ENCODE peak calls at places on chromosomes 5 and 9, in ten cellular contexts. G is DMS79; M is activated CD4-positive, alpha-beta T cell treated with anti-CD3 and anti-CD28 coated beads, Interleukin-2, amount 50 U/mL, for 1 hour; R is activated naive CD4-positive, alpha-beta T cell; S is NCI-H345; B is posterior cingulate gyrus; P is hippocampal formation; A is RWPE1; T is body of pancreas; O is stimulated activated CD4-positive, alpha-beta T cell treated with anti-CD3 and anti-CD28 coated beads, Interleukin-12 subunit alpha, Interleukin-12 subunit beta, amount 100 ng/mL, for 4 hours. C is an unnamed sample.

GRCh38 chr9:127943746-127944145 is 6.1 kb upstream of the DPM2 start:
- DNase-seq in A (peak), G (no peak), O (peak), P (peak), M (peak), T (peak), B (peak), R (peak), S (peak), C (peak)

GRCh38 chr9:16985559-16986348 is 115.3 kb upstream of the BNC2 start:
- DNase-seq in P (no peak), B (no peak), M (no peak), G (no peak), A (no peak), T (no peak), O (no peak), S (no peak), R (no peak), C (no peak)

GRCh38 chr9:99822096-99822595 is 461 bp downstream of the NR4A3 start:
- DNase-seq in M (no peak), O (no peak), T (no peak), A (peak), B (no peak), S (no peak), P (no peak), G (no peak), R (no peak), C (no peak)

GRCh38 chr5:179369530-179369884 is 24.2 kb upstream of the ADAMTS2 start:
- DNase-seq in R (no peak), G (no peak), P (no peak), M (no peak), B (no peak), O (no peak), T (no peak), A (no peak), S (no peak), C (no peak)

GRCh38 chr5:145500712-145501111 is 334.4 kb downstream of the PRELID2 start:
- DNase-seq in O (no peak), M (no peak), A (no peak), B (no peak), G (no peak), T (no peak), R (no peak), P (no peak), S (no peak), C (peak)

GRCh38 chr9:68711281-68711680 is 6.2 kb downstream of the PIP5K1B start:
- DNase-seq in O (no peak), G (no peak), R (no peak), P (no peak), S (no peak), A (no peak), M (no peak), T (no peak), B (no peak), C (no peak)

GRCh38 chr5:33261305-33261704 is 179.5 kb upstream of the TARS1 start:
- DNase-seq in A (peak), M (no peak), G (no peak), P (no peak), B (no peak), S (no peak), R (no peak), O (no peak), T (no peak), C (no peak)

GRCh38 chr9:129174724-129175514 is 3.1 kb downstream of the IER5L start:
- DNase-seq in R (no peak), T (peak), A (peak), S (peak), G (no peak), O (peak), M (peak), B (peak), P (peak), C (peak)

GRCh38 chr9:135592331-135592590 is 30.7 kb downstream of the PAEP start:
- DNase-seq in T (no peak), A (no peak), P (no peak), G (no peak), S (no peak), R (no peak), B (no peak), M (no peak), O (no peak), C (no peak)

GRCh38 chr9:121278535-121279169 is 10.7 kb downstream of the GSN start:
- DNase-seq in O (no peak), R (no peak), P (peak), B (peak), G (no peak), T (peak), M (peak), A (peak), S (no peak), C (peak)

GRCh38 chr9:109903515-109904138 is 123.6 kb downstream of the PALM2AKAP2 start:
- DNase-seq in O (peak), P (no peak), T (peak), M (peak), G (no peak), A (peak), B (peak), R (peak), S (peak), C (peak)

GRCh38 chr5:149378241-149378805 is 769 bp downstream of the IL17B start:
- DNase-seq in A (no peak), B (no peak), G (no peak), P (no peak), O (no peak), M (no peak), R (no peak), T (no peak), S (no peak), C (no peak)

GRCh38 chr9:20838218-20838617 is 154.2 kb downstream of the FOCAD start:
- DNase-seq in G (no peak), B (no peak), R (no peak), O (no peak), A (no peak), T (no peak), M (no peak), S (no peak), P (no peak), C (no peak)

GRCh38 chr5:7868427-7868772 is 431 bp downstream of the FASTKD3 start:
- DNase-seq in A (no peak), O (no peak), P (no peak), M (no peak), G (no peak), B (no peak), R (no peak), S (no peak), T (no peak), C (no peak)